ENCODE peak calls at places on chromosomes 5 and 9, in five cellular contexts. E is fibroblast of pulmonary artery, R is AG10803, D is fibroblast of the aortic adventitia, W is breast epithelium. M is an unnamed sample.

GRCh38 chr5:86679529-86679928 is 61.8 kb downstream of the COX7C start:
- DNase-seq in W (no peak), R (peak), E (peak), D (peak), M (peak)

GRCh38 chr5:115809946-115810345 is 6.5 kb downstream of the CDO1 start:
- DNase-seq in D (no peak), E (no peak), W (no peak), R (no peak), M (no peak)

GRCh38 chr5:24804221-24804681 is 159.5 kb upstream of the CDH10 start:
- DNase-seq in E (peak), R (peak), W (no peak), D (peak), M (no peak)

GRCh38 chr5:25669645-25670401 is 1025.0 kb upstream of the CDH10 start:
- DNase-seq in R (no peak), W (no peak), D (no peak), E (no peak), M (no peak)

GRCh38 chr5:111299067-111299481 is 74.9 kb downstream of the CAMK4 start:
- DNase-seq in D (peak), E (peak), W (no peak), R (peak), M (no peak)

GRCh38 chr5:72234265-72234700 is 85.8 kb downstream of the MRPS27 start:
- DNase-seq in E (peak), R (peak), D (peak), W (no peak), M (peak)

GRCh38 chr9:136792321-136793062 is 1.3 kb downstream of the TMEM141 start:
- DNase-seq in D (no peak), W (no peak), E (no peak), R (no peak), M (no peak)

GRCh38 chr9:110114086-110114887 is 93.7 kb downstream of the C9orf152 start:
- DNase-seq in E (no peak), D (no peak), R (peak), W (no peak), M (no peak)

DNA sequence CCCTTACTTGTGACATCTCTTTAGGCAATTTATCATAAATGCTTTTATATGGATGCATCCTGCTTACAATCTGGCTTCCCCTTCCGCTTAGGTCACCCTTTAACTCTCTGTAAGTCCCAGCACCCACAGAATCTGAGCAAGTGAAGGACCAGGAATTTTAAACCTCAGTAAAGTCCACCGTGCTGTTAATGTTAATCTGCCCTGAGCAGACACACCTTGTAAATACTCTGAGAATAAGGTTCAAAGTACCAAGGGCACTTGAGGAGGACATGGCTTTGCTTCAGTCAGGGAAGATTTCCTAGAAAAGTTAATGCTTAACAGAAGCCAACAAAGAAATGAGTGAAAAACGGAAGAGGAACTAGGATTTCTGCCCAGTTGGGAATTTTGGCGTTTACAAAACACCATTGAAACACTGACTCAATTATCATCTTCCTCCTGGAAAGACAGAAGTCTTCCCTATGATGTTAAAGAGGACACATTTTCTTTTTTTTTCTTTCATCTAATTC is 26.4 kb upstream of the TTC39B start:
- DNase-seq in W (no peak), R (no peak), E (no peak), D (no peak), M (no peak)
- H3K4me3 ChIP-seq in W (no peak), R (no peak), E (no peak), D (no peak), M (no peak)

GRCh38 chr9:91341258-91341746 is 20.4 kb downstream of the AUH start:
- DNase-seq in R (no peak), D (no peak), W (no peak), E (no peak), M (no peak)
- TF ChIP-seq CTCF in R (no peak), D (no peak), W (no peak), E (no peak), M (peak)

GRCh38 chr9:17521456-17521855 is 57.4 kb upstream of the SH3GL2 start:
- DNase-seq in W (no peak), E (no peak), D (no peak), R (no peak), M (no peak)

GRCh38 chr9:17520264-17521058 is 58.4 kb upstream of the SH3GL2 start:
- DNase-seq in R (no peak), E (no peak), D (no peak), W (no peak), M (no peak)

DNA sequence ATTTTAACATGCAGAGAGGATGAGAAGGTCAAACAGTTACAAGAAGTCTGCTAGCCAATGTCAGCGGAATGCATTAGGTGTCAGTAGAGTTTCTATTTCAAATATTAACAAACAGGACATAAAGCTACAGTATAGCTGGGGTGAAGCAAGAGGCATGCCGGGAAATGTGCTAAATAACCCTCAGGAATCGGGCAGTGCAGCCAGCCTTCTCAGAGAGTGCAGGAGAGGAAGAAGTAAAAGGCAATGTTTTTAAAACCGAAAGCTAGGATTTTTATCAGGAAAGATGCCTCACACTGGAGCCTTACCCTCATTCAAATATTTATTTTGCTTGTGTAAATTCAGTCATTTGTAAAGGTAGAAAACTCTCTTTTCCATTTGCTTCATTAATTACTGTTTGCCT is 59.1 kb upstream of the SH3GL2 start:
- DNase-seq in W (no peak), D (peak), R (no peak), E (peak), M (peak)
- H3K4me3 ChIP-seq in W (no peak), D (no peak), R (no peak), E (no peak), M (peak)

DNA sequence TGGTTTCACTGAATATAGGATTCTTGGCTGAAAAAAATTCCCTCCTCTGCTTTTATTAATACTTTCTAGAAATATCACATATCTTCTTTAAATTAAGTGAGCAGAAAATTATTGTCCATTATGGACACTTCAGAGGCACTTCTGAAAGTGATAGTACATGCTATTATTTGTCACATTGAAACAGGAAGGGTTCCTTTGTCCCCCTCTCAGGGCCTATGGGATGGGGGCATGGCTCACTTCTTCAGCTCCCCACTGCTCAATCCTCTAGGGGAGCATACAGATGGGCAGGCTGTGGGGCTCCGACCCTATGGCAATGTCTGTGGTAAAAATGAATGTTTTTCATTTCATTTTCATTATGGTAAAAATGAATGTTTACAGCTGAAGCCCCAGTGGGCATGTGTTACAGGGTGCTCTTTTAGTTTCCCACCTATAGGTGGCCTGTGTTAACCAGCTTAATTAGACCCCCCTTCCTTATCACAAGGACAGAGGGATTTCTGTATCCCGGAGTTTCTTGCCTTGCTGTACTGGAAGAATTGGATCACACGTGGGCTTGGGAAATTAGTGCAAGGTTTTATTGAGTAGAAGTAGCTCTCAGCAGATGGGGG is 1225.2 kb downstream of the PTPRD start:
- DNase-seq in E (no peak), W (no peak), R (no peak), D (no peak), M (no peak)
- TF ChIP-seq CTCF in E (no peak), W (no peak), R (no peak), D (no peak), M (no peak)

GRCh38 chr5:32505718-32506117 is 61.2 kb upstream of the ZFR start:
- DNase-seq in W (no peak), D (peak), E (peak), R (peak), M (peak)
- H3K4me3 ChIP-seq in W (peak), D (peak), E (no peak), R (peak), M (peak)